ENCODE peak calls at places on chromosomes 6 and 20, in seven cellular contexts. I is uterus, E is HCT116, B is ovary, J is left lung, O is body of pancreas, Z is heart right ventricle. G is an unnamed sample.

GRCh38 chr6:24825130-24825630 is 26.5 kb upstream of the ARMH2 start:
- DNase-seq in Z (no peak), I (no peak), O (peak; percentile 22), B (no peak), J (no peak), E (no peak), G (no peak)

GRCh38 chr6:107128175-107128574 is 12.9 kb upstream of the BEND3 start:
- DNase-seq in I (no peak), O (no peak), Z (no peak), B (no peak), J (no peak), E (no peak), G (no peak)

GRCh38 chr6:41560440-41561192 is 14.4 kb downstream of the FOXP4 start:
- DNase-seq in B (peak; percentile 78), O (peak; percentile 74), J (peak; percentile 88), E (no peak), Z (peak; percentile 75), I (peak; percentile 74), G (peak; percentile 73)

GRCh38 chr20:16781496-16781895 is 33.3 kb downstream of the OTOR start:
- DNase-seq in J (no peak), Z (no peak), I (no peak), E (no peak), B (no peak), O (no peak), G (no peak)

GRCh38 chr6:113352029-113352801 is 504.9 kb upstream of the MARCKS start:
- DNase-seq in I (no peak), B (no peak), E (peak; percentile 90), Z (no peak), O (peak; percentile 15), J (no peak), G (no peak)

GRCh38 chr6:167963589-167964057 is 33.8 kb upstream of the KIF25 start:
- DNase-seq in O (no peak), Z (no peak), B (no peak), I (no peak), J (no peak), E (no peak), G (no peak)

GRCh38 chr6:29014729-29015608 is 9.9 kb upstream of the ZNF311 start:
- DNase-seq in Z (no peak), J (peak; percentile 78), E (no peak), B (peak; percentile 14), O (no peak), I (no peak), G (no peak)

GRCh38 chr20:59777814-59778575 is 155.4 kb downstream of the SYCP2 start:
- DNase-seq in E (no peak), O (no peak), J (no peak), B (no peak), I (no peak), Z (no peak), G (no peak)

GRCh38 chr20:41627611-41628244 is 9.6 kb upstream of the CHD6 start:
- DNase-seq in O (no peak), J (no peak), B (no peak), I (no peak), Z (no peak), E (no peak), G (no peak)

GRCh38 chr6:113907107-113907506 is 50.0 kb downstream of the MARCKS start:
- DNase-seq in Z (no peak), B (no peak), J (no peak), I (no peak), O (no peak), E (no peak), G (no peak)

GRCh38 chr20:10877345-10877744 is 203.5 kb upstream of the JAG1 start:
- DNase-seq in B (peak; percentile 40), Z (peak; percentile 16), J (no peak), E (no peak), O (no peak), I (peak; percentile 30), G (peak; percentile 82)

GRCh38 chr6:39207421-39208232 is 21.6 kb downstream of the KCNK5 start:
- DNase-seq in B (no peak), J (no peak), E (no peak), I (no peak), Z (no peak), O (peak; percentile 29), G (no peak)

GRCh38 chr6:157187182-157188093 is 135.9 kb downstream of the TMEM242 start:
- DNase-seq in J (no peak), Z (peak; percentile 34), I (no peak), O (no peak), B (no peak), E (no peak), G (no peak)

GRCh38 chr6:18323935-18324707 is 59.8 kb upstream of the DEK start:
- DNase-seq in O (no peak), B (no peak), I (no peak), J (no peak), Z (peak; percentile 9), E (peak; percentile 35), G (no peak)

GRCh38 chr6:137870744-137871247 is 3.7 kb downstream of the TNFAIP3 start:
- DNase-seq in O (no peak), E (no peak), I (no peak), B (no peak), Z (no peak), J (no peak), G (no peak)

GRCh38 chr6:90790058-90790457 is 203.2 kb upstream of the MAP3K7 start:
- DNase-seq in I (peak; percentile 21), J (no peak), B (peak; percentile 22), Z (no peak), E (no peak), O (no peak), G (no peak)

GRCh38 chr6:90793771-90794170 is 206.9 kb upstream of the MAP3K7 start:
- DNase-seq in B (no peak), J (no peak), Z (no peak), O (no peak), E (no peak), I (no peak), G (no peak)

GRCh38 chr6:90788781-90789180 is 201.9 kb upstream of the MAP3K7 start:
- DNase-seq in J (no peak), I (no peak), E (no peak), O (no peak), B (no peak), Z (no peak), G (no peak)

GRCh38 chr6:90787411-90787810 is 200.5 kb upstream of the MAP3K7 start:
- DNase-seq in B (no peak), E (no peak), I (no peak), Z (no peak), O (no peak), J (no peak), G (no peak)

DNA sequence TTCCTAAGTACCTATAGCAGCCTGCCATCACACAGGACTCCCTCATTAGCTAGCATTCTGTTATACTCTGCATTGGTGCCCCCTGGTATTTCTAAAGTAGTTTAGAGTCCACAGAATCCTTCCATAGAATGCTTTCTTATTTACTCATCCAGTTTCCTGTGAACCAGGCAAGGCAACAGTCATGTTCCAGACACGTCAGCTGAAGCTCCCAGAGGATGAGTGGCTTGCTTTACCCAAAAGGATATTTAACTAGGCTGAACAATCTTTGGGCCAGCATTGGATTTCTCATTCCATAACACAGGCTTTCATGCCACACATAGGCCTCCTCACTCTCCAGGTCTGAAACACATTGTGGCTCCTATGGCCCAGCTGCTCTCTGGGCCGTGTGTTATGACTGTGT is 203.8 kb upstream of the MAP3K7 start:
- DNase-seq in I (no peak), Z (no peak), O (no peak), E (no peak), J (no peak), B (no peak), G (no peak)
- H3K27me3 ChIP-seq in I (no peaks in the 10 kb centered on the region), Z (no peaks in the 10 kb centered on the region), O (no peaks in the 10 kb centered on the region), E (peaks cover 16% of the 10 kb centered on the region), J (no peaks in the 10 kb centered on the region), B (no peaks in the 10 kb centered on the region), G (no peaks in the 10 kb centered on the region)

DNA sequence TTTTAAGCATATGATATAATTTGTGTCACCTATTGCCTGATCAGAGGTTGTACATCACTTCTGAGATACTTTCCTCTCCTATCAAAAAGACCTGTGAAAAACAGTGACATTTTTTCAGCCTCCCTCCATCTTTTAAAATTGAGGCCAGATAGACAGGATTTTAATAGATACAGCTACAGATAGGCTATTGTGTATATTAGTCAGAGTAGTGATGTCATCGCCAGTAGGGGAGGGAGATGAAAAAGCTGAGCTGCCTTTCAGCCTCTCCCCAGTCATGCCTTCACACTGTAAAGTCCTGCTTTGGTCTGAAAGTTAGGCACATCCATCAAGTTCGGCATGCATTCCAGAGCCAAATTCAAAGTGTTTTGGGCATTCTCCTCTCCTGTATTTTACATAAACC is 7.9 kb upstream of the PABPC1L start:
- DNase-seq in O (no peak), Z (no peak), E (no peak), J (no peak), I (no peak), B (no peak), G (no peak)
- H3K27ac ChIP-seq in O (no peak overlapping the region), Z (no peak overlapping the region), E (no peak overlapping the region), J (no peak overlapping the region), I (no peak overlapping the region), B (no peak overlapping the region), G (no peak overlapping the region)

GRCh38 chr6:109474995-109475394 is 8.0 kb downstream of the ZBTB24 start:
- DNase-seq in O (no peak), B (no peak), Z (no peak), I (no peak), J (no peak), E (no peak), G (no peak)
- H3K4me1 ChIP-seq in O (peaks cover 42% of the 10 kb centered on the region), B (peaks cover 6% of the 10 kb centered on the region), Z (peaks cover 12% of the 10 kb centered on the region), I (no peaks in the 10 kb centered on the region), J (peaks cover 11% of the 10 kb centered on the region), E (no peaks in the 10 kb centered on the region), G (peaks cover 36% of the 10 kb centered on the region)

DNA sequence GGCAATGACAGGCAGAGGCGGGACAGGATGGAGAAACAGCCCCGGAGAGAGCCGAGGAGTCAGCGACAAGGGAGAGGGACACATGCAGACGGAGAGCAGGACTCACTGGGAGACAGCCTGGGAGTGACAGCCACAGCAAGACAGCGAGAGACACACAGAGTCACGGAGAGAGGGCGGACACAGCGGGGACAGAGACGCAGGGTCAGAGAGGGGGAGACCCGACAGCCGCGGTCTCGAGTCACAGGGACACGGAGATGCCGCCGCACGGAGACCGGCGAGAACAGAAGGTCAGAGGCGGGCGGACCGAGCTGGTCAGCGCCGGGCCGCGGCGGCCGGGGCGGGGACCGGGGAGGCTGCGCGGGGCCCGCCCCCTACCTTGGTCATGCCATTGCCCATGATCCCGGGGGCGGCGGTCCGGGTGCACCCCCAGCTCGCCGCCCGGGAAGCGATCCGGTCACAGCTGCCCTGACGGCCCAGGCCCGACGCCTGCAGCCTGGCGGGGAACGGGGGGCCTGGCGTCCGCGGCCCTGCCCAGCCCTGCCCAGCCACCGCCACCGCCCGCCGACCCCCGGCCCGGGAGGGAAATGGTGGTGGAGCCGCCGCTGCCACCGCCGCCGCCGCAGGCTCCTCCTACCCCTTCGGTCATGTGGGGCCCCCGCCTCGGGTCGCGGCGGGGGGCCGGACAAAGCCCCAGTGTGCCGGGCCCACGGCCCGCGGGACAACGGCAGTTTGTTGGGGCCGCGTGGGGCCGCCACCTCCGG is at the start of the genes DUSP15 and TTLL9:
- DNase-seq in I (no peak), B (peak; percentile 53), E (no peak), J (peak; percentile 84), Z (peak; percentile 31), O (peak; percentile 44), G (peak; percentile 39)
- H3K27me3 ChIP-seq in I (no peaks in the 10 kb centered on the region), B (no peaks in the 10 kb centered on the region), E (no peaks in the 10 kb centered on the region), J (peaks cover 11% of the 10 kb centered on the region), Z (no peaks in the 10 kb centered on the region), O (no peaks in the 10 kb centered on the region), G (peaks cover 14% of the 10 kb centered on the region)

G was measured in left ventricle myocardium inferior.